ENCODE peak calls at places on chromosome 16, in eight cellular contexts. One of them, this sample, is unnamed.

GRCh38 chr16:24635900-24636610 is 93.4 kb upstream of the TNRC6A start:
- DNase-seq in fibroblast of pulmonary artery: peak
- DNase-seq in NCI-H1930: no peak
- DNase-seq in activated naive CD4-positive, alpha-beta T cell treated with anti-CD3 and anti-CD28 coated beads, Interleukin-2, amount 50 U/mL, for 72 hours: no peak
- DNase-seq in left lung: no peak
- DNase-seq in cardiac fibroblast: peak
- DNase-seq in CD4-positive, alpha-beta T cell: no peak
- DNase-seq in hippocampal formation: peak
- DNase-seq in this sample: peak

GRCh38 chr16:1428511-1428910 is 2.4 kb upstream of the PERCC1 start:
- DNase-seq in hippocampal formation: no peak
- DNase-seq in CD4-positive, alpha-beta T cell: peak
- DNase-seq in activated naive CD4-positive, alpha-beta T cell treated with anti-CD3 and anti-CD28 coated beads, Interleukin-2, amount 50 U/mL, for 72 hours: no peak
- DNase-seq in left lung: no peak
- DNase-seq in fibroblast of pulmonary artery: peak
- DNase-seq in NCI-H1930: no peak
- DNase-seq in cardiac fibroblast: peak
- DNase-seq in this sample: peak

GRCh38 chr16:48999034-48999433 is 282.6 kb downstream of the CBLN1 start:
- DNase-seq in CD4-positive, alpha-beta T cell: no peak
- DNase-seq in fibroblast of pulmonary artery: no peak
- DNase-seq in hippocampal formation: no peak
- DNase-seq in activated naive CD4-positive, alpha-beta T cell treated with anti-CD3 and anti-CD28 coated beads, Interleukin-2, amount 50 U/mL, for 72 hours: no peak
- DNase-seq in left lung: no peak
- DNase-seq in NCI-H1930: no peak
- DNase-seq in cardiac fibroblast: no peak
- DNase-seq in this sample: no peak

GRCh38 chr16:78761427-78761826 is 662.0 kb downstream of the WWOX start:
- DNase-seq in NCI-H1930: no peak
- DNase-seq in left lung: no peak
- DNase-seq in activated naive CD4-positive, alpha-beta T cell treated with anti-CD3 and anti-CD28 coated beads, Interleukin-2, amount 50 U/mL, for 72 hours: no peak
- DNase-seq in hippocampal formation: no peak
- DNase-seq in cardiac fibroblast: no peak
- DNase-seq in fibroblast of pulmonary artery: no peak
- DNase-seq in CD4-positive, alpha-beta T cell: no peak
- DNase-seq in this sample: no peak

GRCh38 chr16:49465661-49466528 is 92.3 kb downstream of the C16orf78 start:
- DNase-seq in hippocampal formation: no peak
- DNase-seq in activated naive CD4-positive, alpha-beta T cell treated with anti-CD3 and anti-CD28 coated beads, Interleukin-2, amount 50 U/mL, for 72 hours: peak
- DNase-seq in left lung: no peak
- DNase-seq in cardiac fibroblast: no peak
- DNase-seq in fibroblast of pulmonary artery: no peak
- DNase-seq in NCI-H1930: no peak
- DNase-seq in CD4-positive, alpha-beta T cell: no peak
- DNase-seq in this sample: no peak

GRCh38 chr16:88519938-88520653 is 50.1 kb upstream of the ZC3H18 start:
- DNase-seq in fibroblast of pulmonary artery: no peak
- DNase-seq in left lung: no peak
- DNase-seq in cardiac fibroblast: no peak
- DNase-seq in NCI-H1930: no peak
- DNase-seq in hippocampal formation: no peak
- DNase-seq in CD4-positive, alpha-beta T cell: no peak
- DNase-seq in activated naive CD4-positive, alpha-beta T cell treated with anti-CD3 and anti-CD28 coated beads, Interleukin-2, amount 50 U/mL, for 72 hours: no peak
- DNase-seq in this sample: no peak

GRCh38 chr16:79182618-79183017 is 417.9 kb downstream of the MAF start:
- DNase-seq in fibroblast of pulmonary artery: peak
- DNase-seq in cardiac fibroblast: peak
- DNase-seq in NCI-H1930: no peak
- DNase-seq in CD4-positive, alpha-beta T cell: no peak
- DNase-seq in activated naive CD4-positive, alpha-beta T cell treated with anti-CD3 and anti-CD28 coated beads, Interleukin-2, amount 50 U/mL, for 72 hours: no peak
- DNase-seq in left lung: no peak
- DNase-seq in hippocampal formation: no peak
- DNase-seq in this sample: peak

GRCh38 chr16:1413684-1414531 is 596 bp downstream of the UNKL start:
- DNase-seq in left lung: peak
- DNase-seq in CD4-positive, alpha-beta T cell: peak
- DNase-seq in cardiac fibroblast: peak
- DNase-seq in fibroblast of pulmonary artery: peak
- DNase-seq in hippocampal formation: peak
- DNase-seq in activated naive CD4-positive, alpha-beta T cell treated with anti-CD3 and anti-CD28 coated beads, Interleukin-2, amount 50 U/mL, for 72 hours: peak
- DNase-seq in NCI-H1930: peak
- DNase-seq in this sample: peak

GRCh38 chr16:29820271-29820701 is at the start of gene MVP:
- DNase-seq in left lung: peak
- DNase-seq in cardiac fibroblast: peak
- DNase-seq in fibroblast of pulmonary artery: peak
- DNase-seq in hippocampal formation: peak
- DNase-seq in NCI-H1930: no peak
- DNase-seq in activated naive CD4-positive, alpha-beta T cell treated with anti-CD3 and anti-CD28 coated beads, Interleukin-2, amount 50 U/mL, for 72 hours: no peak
- DNase-seq in CD4-positive, alpha-beta T cell: peak
- DNase-seq in this sample: peak

GRCh38 chr16:54027126-54027922 is 259.3 kb downstream of the IRX3 start:
- DNase-seq in CD4-positive, alpha-beta T cell: no peak
- DNase-seq in fibroblast of pulmonary artery: peak
- DNase-seq in hippocampal formation: no peak
- DNase-seq in cardiac fibroblast: peak
- DNase-seq in left lung: no peak
- DNase-seq in NCI-H1930: no peak
- DNase-seq in activated naive CD4-positive, alpha-beta T cell treated with anti-CD3 and anti-CD28 coated beads, Interleukin-2, amount 50 U/mL, for 72 hours: no peak
- DNase-seq in this sample: peak

GRCh38 chr16:2856061-2856670 is 1.8 kb downstream of the PRSS22 start:
- DNase-seq in NCI-H1930: no peak
- DNase-seq in fibroblast of pulmonary artery: no peak
- DNase-seq in activated naive CD4-positive, alpha-beta T cell treated with anti-CD3 and anti-CD28 coated beads, Interleukin-2, amount 50 U/mL, for 72 hours: no peak
- DNase-seq in hippocampal formation: no peak
- DNase-seq in left lung: no peak
- DNase-seq in cardiac fibroblast: no peak
- DNase-seq in CD4-positive, alpha-beta T cell: no peak
- DNase-seq in this sample: no peak

This sample was measured in fibroblast of mammary gland.